ENCODE peak calls at places on chromosomes 1 and 21, in eight cellular contexts. One of them, this sample, is unnamed. For H3K27me3, the result is how much of the 10 kb centered on the place peaks cover.

GRCh38 chr1:243883551-243883950 is 33.5 kb upstream of the AKT3 start:
- DNase-seq in PC-3: peak
- DNase-seq in IMR-90: peak
- DNase-seq in colonic mucosa: no peak
- DNase-seq in adipocyte: peak
- DNase-seq in GM12878: no peak
- DNase-seq in mammary epithelial cell: peak
- DNase-seq in neuronal stem cell: no peak
- DNase-seq in this sample: no peak

GRCh38 chr1:23216771-23217420 is 406 bp downstream of the HTR1D start:
- DNase-seq in PC-3: no peak
- DNase-seq in IMR-90: no peak
- DNase-seq in colonic mucosa: peak
- DNase-seq in adipocyte: peak
- DNase-seq in GM12878: no peak
- DNase-seq in mammary epithelial cell: no peak
- DNase-seq in neuronal stem cell: peak
- DNase-seq in this sample: peak

GRCh38 chr1:27399251-27399885 is 6.9 kb downstream of the GPR3 start:
- DNase-seq in PC-3: no peak
- DNase-seq in IMR-90: no peak
- DNase-seq in colonic mucosa: no peak
- DNase-seq in adipocyte: no peak
- DNase-seq in GM12878: no peak
- DNase-seq in mammary epithelial cell: no peak
- DNase-seq in neuronal stem cell: no peak
- DNase-seq in this sample: peak

GRCh38 chr1:19208710-19209438 is 1.2 kb downstream of the UBR4 start:
- DNase-seq in PC-3: peak
- DNase-seq in IMR-90: peak
- DNase-seq in colonic mucosa: no peak
- DNase-seq in adipocyte: peak
- DNase-seq in GM12878: no peak
- DNase-seq in mammary epithelial cell: peak
- DNase-seq in neuronal stem cell: no peak
- DNase-seq in this sample: no peak

GRCh38 chr1:176957603-176958002 is 206.9 kb downstream of the ASTN1 start:
- DNase-seq in PC-3: no peak
- DNase-seq in IMR-90: no peak
- DNase-seq in colonic mucosa: no peak
- DNase-seq in adipocyte: no peak
- DNase-seq in GM12878: no peak
- DNase-seq in mammary epithelial cell: no peak
- DNase-seq in neuronal stem cell: no peak
- DNase-seq in this sample: no peak

GRCh38 chr1:3474016-3474415 is 19.6 kb downstream of the ARHGEF16 start:
- DNase-seq in PC-3: no peak
- DNase-seq in IMR-90: no peak
- DNase-seq in colonic mucosa: no peak
- DNase-seq in adipocyte: no peak
- DNase-seq in GM12878: no peak
- DNase-seq in mammary epithelial cell: no peak
- DNase-seq in neuronal stem cell: no peak
- DNase-seq in this sample: no peak

GRCh38 chr1:63920154-63921117 is 146.6 kb downstream of the ROR1 start:
- DNase-seq in PC-3: peak
- DNase-seq in IMR-90: peak
- DNase-seq in colonic mucosa: no peak
- DNase-seq in adipocyte: peak
- DNase-seq in GM12878: no peak
- DNase-seq in mammary epithelial cell: peak
- DNase-seq in neuronal stem cell: no peak
- DNase-seq in this sample: no peak

GRCh38 chr21:16992448-16992847 is 520.4 kb upstream of the CXADR start:
- DNase-seq in PC-3: no peak
- DNase-seq in IMR-90: no peak
- DNase-seq in colonic mucosa: no peak
- DNase-seq in adipocyte: no peak
- DNase-seq in GM12878: no peak
- DNase-seq in mammary epithelial cell: no peak
- DNase-seq in neuronal stem cell: no peak
- DNase-seq in this sample: no peak

GRCh38 chr21:36512971-36513370 is 33.0 kb upstream of the CLDN14 start:
- DNase-seq in PC-3: no peak
- DNase-seq in IMR-90: no peak
- DNase-seq in colonic mucosa: no peak
- DNase-seq in adipocyte: no peak
- DNase-seq in GM12878: no peak
- DNase-seq in mammary epithelial cell: no peak
- DNase-seq in neuronal stem cell: no peak
- DNase-seq in this sample: no peak

GRCh38 chr21:36518883-36519492 is 39.1 kb upstream of the CLDN14 start:
- DNase-seq in PC-3: no peak
- DNase-seq in IMR-90: no peak
- DNase-seq in colonic mucosa: no peak
- DNase-seq in adipocyte: no peak
- DNase-seq in GM12878: no peak
- DNase-seq in mammary epithelial cell: no peak
- DNase-seq in neuronal stem cell: no peak
- DNase-seq in this sample: no peak

GRCh38 chr21:36516271-36516670 is 36.3 kb upstream of the CLDN14 start:
- DNase-seq in PC-3: no peak
- DNase-seq in IMR-90: no peak
- DNase-seq in colonic mucosa: no peak
- DNase-seq in adipocyte: peak
- DNase-seq in GM12878: no peak
- DNase-seq in mammary epithelial cell: no peak
- DNase-seq in neuronal stem cell: no peak
- DNase-seq in this sample: no peak

GRCh38 chr21:36513430-36513829 is 33.5 kb upstream of the CLDN14 start:
- DNase-seq in PC-3: no peak
- DNase-seq in IMR-90: no peak
- DNase-seq in colonic mucosa: no peak
- DNase-seq in adipocyte: no peak
- DNase-seq in GM12878: no peak
- DNase-seq in mammary epithelial cell: no peak
- DNase-seq in neuronal stem cell: no peak
- DNase-seq in this sample: no peak

DNA sequence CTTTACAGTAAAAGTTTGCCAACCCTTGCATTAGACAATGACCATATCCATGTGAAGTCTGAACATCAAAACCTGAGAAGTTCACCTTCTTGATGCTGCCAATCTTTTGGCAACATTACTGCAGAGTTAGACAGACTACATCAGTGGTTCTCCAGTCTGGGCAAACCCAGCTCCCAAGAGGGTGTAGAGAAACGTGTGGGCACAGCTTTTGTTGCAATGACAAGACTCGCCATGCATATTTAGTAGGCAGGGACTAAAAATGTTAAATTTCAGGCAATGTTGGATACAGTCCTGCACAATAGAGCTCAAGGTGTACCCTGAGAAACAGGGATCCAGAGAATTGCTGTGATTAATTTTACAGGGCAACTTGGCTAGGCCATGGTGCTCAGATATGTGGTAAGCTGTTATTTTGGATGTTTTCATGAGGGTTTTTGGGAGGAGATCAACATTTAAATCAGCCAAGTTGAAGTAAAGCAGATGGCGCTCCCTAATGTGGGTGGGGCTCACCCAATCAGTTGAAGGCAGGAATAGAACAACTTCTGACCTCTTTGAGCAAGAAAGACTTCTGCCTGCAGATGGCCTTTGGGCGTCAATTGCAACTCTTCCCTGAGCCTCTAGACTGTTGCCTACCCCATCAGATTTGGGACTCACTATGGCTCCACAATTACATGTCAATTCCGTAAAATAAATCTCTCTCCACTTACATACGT is 37.6 kb upstream of the CLDN14 start:
- DNase-seq in PC-3: no peak
- DNase-seq in IMR-90: no peak
- DNase-seq in colonic mucosa: no peak
- DNase-seq in adipocyte: no peak
- DNase-seq in GM12878: no peak
- DNase-seq in mammary epithelial cell: no peak
- DNase-seq in neuronal stem cell: no peak
- DNase-seq in this sample: no peak
- H3K4me3 ChIP-seq in PC-3: no peak
- H3K4me3 ChIP-seq in IMR-90: no peak
- H3K4me3 ChIP-seq in colonic mucosa: no peak
- H3K4me3 ChIP-seq in adipocyte: no peak
- H3K4me3 ChIP-seq in GM12878: no peak
- H3K4me3 ChIP-seq in mammary epithelial cell: no peak
- H3K4me3 ChIP-seq in neuronal stem cell: no peak
- H3K4me3 ChIP-seq in this sample: no peak

GRCh38 chr1:9850442-9851162 is 26.8 kb upstream of the CLSTN1 start:
- DNase-seq in PC-3: no peak
- DNase-seq in IMR-90: no peak
- DNase-seq in colonic mucosa: no peak
- DNase-seq in adipocyte: no peak
- DNase-seq in GM12878: no peak
- DNase-seq in mammary epithelial cell: no peak
- DNase-seq in neuronal stem cell: no peak
- DNase-seq in this sample: no peak

GRCh38 chr1:9849691-9850441 is 26.1 kb upstream of the CLSTN1 start:
- DNase-seq in PC-3: no peak
- DNase-seq in IMR-90: no peak
- DNase-seq in colonic mucosa: no peak
- DNase-seq in adipocyte: no peak
- DNase-seq in GM12878: no peak
- DNase-seq in mammary epithelial cell: no peak
- DNase-seq in neuronal stem cell: no peak
- DNase-seq in this sample: no peak

GRCh38 chr1:9852004-9852403 is 28.2 kb upstream of the CLSTN1 start:
- DNase-seq in PC-3: no peak
- DNase-seq in IMR-90: no peak
- DNase-seq in colonic mucosa: no peak
- DNase-seq in adipocyte: no peak
- DNase-seq in GM12878: no peak
- DNase-seq in mammary epithelial cell: no peak
- DNase-seq in neuronal stem cell: no peak
- DNase-seq in this sample: no peak

GRCh38 chr1:9848022-9848421 is 24.3 kb upstream of the CLSTN1 start:
- DNase-seq in PC-3: no peak
- DNase-seq in IMR-90: no peak
- DNase-seq in colonic mucosa: no peak
- DNase-seq in adipocyte: no peak
- DNase-seq in GM12878: no peak
- DNase-seq in mammary epithelial cell: no peak
- DNase-seq in neuronal stem cell: no peak
- DNase-seq in this sample: no peak

DNA sequence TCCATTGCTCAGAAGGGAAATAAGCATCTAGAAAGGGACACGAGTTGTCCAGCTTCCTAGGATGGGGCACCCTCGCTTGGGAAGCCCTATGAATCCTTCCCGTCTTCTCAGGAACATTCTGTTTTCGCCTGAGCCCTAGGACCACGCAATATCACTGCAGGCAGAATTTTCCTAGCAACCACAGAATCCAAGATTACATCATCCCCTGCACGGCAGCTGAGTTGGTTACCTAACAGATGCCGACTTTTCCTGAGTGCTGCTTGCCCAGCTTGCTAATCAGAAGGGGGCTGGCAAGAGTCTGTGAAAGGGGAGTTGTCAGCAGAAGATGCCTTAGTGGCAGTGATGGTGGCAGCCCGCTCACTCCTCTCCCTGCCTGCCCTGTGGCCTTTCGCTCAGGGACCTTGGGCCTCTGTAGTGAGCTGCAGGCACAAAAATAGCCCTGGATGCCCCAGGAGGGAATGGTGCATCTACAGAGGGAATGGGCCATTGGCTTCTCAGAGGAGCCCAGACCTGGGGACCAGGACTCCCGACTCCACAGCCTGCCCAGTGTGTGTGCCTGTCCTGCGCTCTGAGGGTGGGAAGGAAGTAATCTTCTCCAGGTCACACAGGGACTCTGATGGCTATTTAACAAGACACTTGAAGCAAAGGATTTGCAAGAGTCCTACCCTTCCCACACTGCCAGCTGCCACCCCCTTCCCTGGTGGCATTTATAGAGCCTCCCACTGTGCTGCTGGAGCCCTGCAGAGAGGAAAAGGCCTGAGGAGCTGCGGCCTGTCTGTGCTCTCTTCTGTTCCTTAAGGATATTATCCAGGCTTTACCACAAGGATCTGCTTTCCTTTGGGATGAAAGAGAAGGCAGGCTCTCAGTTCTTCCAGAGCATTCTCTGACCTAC is 28.9 kb upstream of the CLSTN1 start:
- DNase-seq in PC-3: no peak
- DNase-seq in IMR-90: peak
- DNase-seq in colonic mucosa: no peak
- DNase-seq in adipocyte: peak
- DNase-seq in GM12878: no peak
- DNase-seq in mammary epithelial cell: peak
- DNase-seq in neuronal stem cell: no peak
- DNase-seq in this sample: no peak
- H3K9ac ChIP-seq in PC-3: no peak
- H3K9ac ChIP-seq in IMR-90: no peak
- H3K9ac ChIP-seq in colonic mucosa: no peak
- H3K9ac ChIP-seq in adipocyte: no peak
- H3K9ac ChIP-seq in GM12878: no peak
- H3K9ac ChIP-seq in mammary epithelial cell: no peak
- H3K9ac ChIP-seq in neuronal stem cell: no peak
- H3K9ac ChIP-seq in this sample: no peak

GRCh38 chr1:226482196-226482595 is 66.4 kb upstream of the STUM start:
- DNase-seq in PC-3: no peak
- DNase-seq in IMR-90: no peak
- DNase-seq in colonic mucosa: no peak
- DNase-seq in adipocyte: no peak
- DNase-seq in GM12878: no peak
- DNase-seq in mammary epithelial cell: no peak
- DNase-seq in neuronal stem cell: no peak
- DNase-seq in this sample: no peak
- H3K27me3 ChIP-seq in PC-3: under half
- H3K27me3 ChIP-seq in IMR-90: under half
- H3K27me3 ChIP-seq in colonic mucosa: under half
- H3K27me3 ChIP-seq in adipocyte: half or more
- H3K27me3 ChIP-seq in GM12878: under half
- H3K27me3 ChIP-seq in mammary epithelial cell: under half
- H3K27me3 ChIP-seq in neuronal stem cell: under half
- H3K27me3 ChIP-seq in this sample: under half

DNA sequence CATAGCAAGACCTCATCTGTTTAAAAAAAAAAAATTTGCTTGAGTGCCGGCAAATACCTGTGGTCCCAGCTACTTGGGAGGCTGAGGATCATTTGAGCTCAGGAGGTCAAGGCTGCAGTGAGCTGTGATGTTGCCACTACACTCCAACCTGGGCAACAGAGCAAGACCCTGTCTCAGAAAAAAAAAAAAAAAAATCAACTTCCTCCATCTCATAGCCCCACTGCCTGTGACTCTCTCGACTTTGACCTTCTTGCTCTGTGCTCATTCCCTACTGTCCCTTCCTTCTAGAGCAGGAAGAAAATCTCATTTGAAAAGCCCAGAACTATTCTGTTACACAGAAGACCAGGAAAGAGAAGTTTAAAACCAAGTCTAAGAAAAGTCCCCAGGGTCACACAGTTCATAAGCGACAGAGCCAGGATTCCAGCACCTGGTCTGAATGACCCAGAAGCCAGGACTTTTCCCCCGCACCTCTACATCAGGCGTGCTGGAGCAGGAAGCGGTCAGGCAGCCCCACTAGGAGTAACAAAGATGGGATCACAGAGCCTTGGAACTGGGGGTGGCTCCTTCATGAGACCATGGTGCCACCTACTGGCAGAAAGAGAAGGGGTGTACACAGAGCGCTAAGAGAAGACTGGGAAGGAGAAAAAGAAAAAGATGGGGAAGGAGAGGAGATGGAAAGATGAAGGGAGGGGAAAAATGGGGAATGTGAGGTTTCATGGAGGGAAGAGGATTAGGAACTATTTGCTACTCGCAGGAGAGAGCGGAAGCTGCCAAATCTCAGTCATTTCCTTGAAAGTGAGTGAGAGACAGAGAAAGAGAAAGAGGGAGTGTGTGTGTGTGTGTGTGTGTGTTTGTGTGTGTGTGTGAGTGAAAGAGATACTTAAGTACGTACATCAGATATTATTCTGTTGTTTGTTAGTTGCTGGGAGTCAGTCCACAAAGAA is 3.1 kb upstream of the P3R3URF start:
- DNase-seq in PC-3: peak
- DNase-seq in IMR-90: peak
- DNase-seq in colonic mucosa: peak
- DNase-seq in adipocyte: peak
- DNase-seq in GM12878: no peak
- DNase-seq in mammary epithelial cell: peak
- DNase-seq in neuronal stem cell: peak
- DNase-seq in this sample: peak
- H3K4me3 ChIP-seq in PC-3: no peak
- H3K4me3 ChIP-seq in IMR-90: no peak
- H3K4me3 ChIP-seq in colonic mucosa: no peak
- H3K4me3 ChIP-seq in adipocyte: no peak
- H3K4me3 ChIP-seq in GM12878: no peak
- H3K4me3 ChIP-seq in mammary epithelial cell: no peak
- H3K4me3 ChIP-seq in neuronal stem cell: no peak
- H3K4me3 ChIP-seq in this sample: no peak